ENCODE peak calls at places on chromosomes 6 and 20, in five cellular contexts. V, T, S, G and N are unnamed samples.

GRCh38 chr6:159978291-159979135 is 9.6 kb downstream of the IGF2R start:
- DNase-seq in S (no peak), V (no peak), G (peak; percentile 48), T (no peak), N (no peak)

GRCh38 chr6:14211596-14211961 is 94.0 kb downstream of the CD83 start:
- DNase-seq in T (no peak), S (peak; percentile 41), V (no peak), G (peak; percentile 71), N (peak; percentile 72)

GRCh38 chr6:9204171-9204570 is 768.8 kb upstream of the SLC35B3 start:
- DNase-seq in T (no peak), S (no peak), G (no peak), V (peak; percentile 41), N (no peak)

GRCh38 chr6:151693366-151693765 is 114.1 kb upstream of the ESR1 start:
- DNase-seq in G (no peak), V (no peak), T (no peak), S (no peak), N (no peak)

GRCh38 chr20:35303735-35304431 is 11.7 kb upstream of the FAM83C start:
- DNase-seq in T (peak; percentile 65), V (peak; percentile 87), S (peak; percentile 89), G (peak; percentile 92), N (peak; percentile 83)

GRCh38 chr6:64889144-64889543 is 817.9 kb downstream of the EYS start:
- DNase-seq in S (no peak), T (no peak), V (no peak), G (no peak), N (no peak)

GRCh38 chr6:45109551-45109950 is 218.6 kb upstream of the RUNX2 start:
- DNase-seq in T (no peak), S (no peak), G (no peak), V (no peak), N (no peak)

GRCh38 chr6:13384966-13385365 is 56.6 kb upstream of the TBC1D7 start:
- DNase-seq in T (no peak), S (no peak), V (no peak), G (no peak), N (no peak)

GRCh38 chr6:166619912-166620311 is 7.1 kb downstream of the RPS6KA2 start:
- DNase-seq in V (peak; percentile 54), G (no peak), T (no peak), S (peak; percentile 38), N (no peak)

GRCh38 chr6:142300758-142301251 is 1.0 kb upstream of the ADGRG6 start:
- DNase-seq in T (no peak), S (peak; percentile 80), V (peak; percentile 93), G (no peak), N (peak; percentile 59)

GRCh38 chr6:12582421-12583110 is 134.0 kb upstream of the PHACTR1 start:
- DNase-seq in V (peak; percentile 18), G (no peak), S (no peak), T (no peak), N (no peak)

GRCh38 chr20:36148439-36148838 is 6.1 kb upstream of the EPB41L1 start:
- DNase-seq in S (no peak), V (no peak), G (no peak), T (no peak), N (no peak)

GRCh38 chr6:169943521-169944337 is 192.3 kb downstream of the ERMARD start:
- DNase-seq in V (no peak), G (no peak), S (no peak), T (no peak), N (no peak)

GRCh38 chr6:110367825-110368224 is 9.7 kb upstream of the METTL24 start:
- DNase-seq in T (no peak), S (no peak), G (no peak), V (no peak), N (no peak)

GRCh38 chr6:165647041-165647440 is 16.0 kb downstream of the PDE10A start:
- DNase-seq in V (no peak), G (no peak), S (no peak), T (no peak), N (no peak)

GRCh38 chr20:58393299-58393698 is 4.3 kb downstream of the VAPB start:
- DNase-seq in V (no peak), T (no peak), S (no peak), G (no peak), N (no peak)

GRCh38 chr6:40438556-40438955 is 148.6 kb downstream of the LRFN2 start:
- DNase-seq in V (no peak), S (no peak), T (no peak), G (no peak), N (no peak)

GRCh38 chr20:47392721-47393073 is 36.2 kb upstream of the ZMYND8 start:
- DNase-seq in S (no peak), G (no peak), V (no peak), T (no peak), N (no peak)

GRCh38 chr20:17832236-17832635 is 132.5 kb downstream of the BANF2 start:
- DNase-seq in T (no peak), G (peak; percentile 11), V (no peak), S (no peak), N (no peak)

GRCh38 chr6:149651056-149651455 is 2.5 kb upstream of the KATNA1 start:
- DNase-seq in T (no peak), S (no peak), V (no peak), G (no peak), N (no peak)

GRCh38 chr6:169396554-169397163 is 143.0 kb upstream of the THBS2 start:
- DNase-seq in S (no peak), V (no peak), G (no peak), T (no peak), N (no peak)

GRCh38 chr6:11181478-11182136 is 50.9 kb downstream of the NEDD9 start:
- DNase-seq in V (no peak), S (no peak), G (no peak), T (no peak), N (no peak)

GRCh38 chr6:139395371-139395770 is 20.9 kb upstream of the CITED2 start:
- DNase-seq in V (no peak), G (no peak), S (no peak), T (no peak), N (no peak)

GRCh38 chr6:134128146-134128545 is 75.7 kb upstream of the SLC2A12 start:
- DNase-seq in V (no peak), S (no peak), T (no peak), G (no peak), N (no peak)

GRCh38 chr20:47251154-47252020 is 105.1 kb downstream of the ZMYND8 start:
- DNase-seq in V (no peak), S (no peak), G (no peak), T (no peak), N (no peak)

GRCh38 chr6:27591660-27592059 is 118.8 kb upstream of the ZNF184 start:
- DNase-seq in G (no peak), V (peak; percentile 32), T (no peak), S (no peak), N (no peak)

GRCh38 chr6:116557863-116558262 is 4.3 kb downstream of the CALHM4 start:
- DNase-seq in G (no peak), T (no peak), V (peak; percentile 62), S (no peak), N (no peak)

GRCh38 chr20:39289316-39289715 is 327.2 kb downstream of the DHX35 start:
- DNase-seq in S (no peak), V (no peak), T (no peak), G (no peak), N (no peak)

GRCh38 chr20:64116016-64116415 is 8.7 kb upstream of the NPBWR2 start:
- DNase-seq in V (no peak), T (no peak), G (peak; percentile 59), S (peak; percentile 15), N (no peak)
- H3K27me3 ChIP-seq in V (peaks cover 1% of the 10 kb centered on the region), T (peaks cover 3% of the 10 kb centered on the region), G (peaks cover 3% of the 10 kb centered on the region), S (peaks cover 14% of the 10 kb centered on the region), N (no peaks in the 10 kb centered on the region)

DNA sequence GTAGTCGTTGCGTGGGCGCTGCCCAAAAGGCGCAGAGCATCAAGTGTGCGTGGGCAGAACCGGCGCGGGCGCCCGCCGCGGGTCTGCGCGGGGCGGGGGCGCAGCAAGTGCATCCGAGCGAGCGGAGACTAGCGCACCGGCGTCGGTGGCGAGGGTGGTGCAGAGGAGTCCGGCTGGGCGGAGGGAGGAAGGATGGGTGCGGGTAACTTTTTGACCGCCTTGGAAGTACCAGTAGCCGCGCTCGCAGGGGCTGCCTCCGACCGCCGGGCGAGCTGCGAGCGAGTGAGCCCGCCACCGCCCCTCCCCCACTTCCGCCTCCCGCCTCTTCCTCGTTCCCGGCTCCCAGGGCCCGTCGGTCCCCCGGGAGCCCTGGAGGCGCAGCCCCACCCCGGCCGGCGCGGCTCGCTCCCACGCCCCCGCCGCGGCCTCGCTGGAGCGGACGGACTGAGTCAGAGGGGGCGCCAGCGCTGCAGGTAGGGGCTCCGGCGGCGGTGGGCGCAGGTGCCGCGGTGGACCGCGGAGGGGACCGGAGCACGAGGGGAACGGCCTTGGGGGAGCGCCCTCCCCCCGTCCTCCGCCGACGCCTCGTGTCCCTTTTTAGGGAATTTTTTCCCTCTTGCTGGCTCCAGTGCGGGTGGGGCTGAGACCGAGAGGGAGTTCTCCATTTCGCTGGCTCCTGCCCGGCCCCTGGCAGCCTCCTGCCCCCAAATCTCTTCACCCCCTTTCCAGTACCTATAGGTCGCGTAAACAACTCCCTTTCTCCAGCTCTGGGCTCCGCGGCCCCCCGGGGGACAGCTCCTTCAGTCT is 1.6 kb upstream of the DBNDD2 start:
- DNase-seq in V (peak; percentile 35), T (peak; percentile 54), G (peak; percentile 91), S (peak; percentile 71), N (peak; percentile 61)
- TF ChIP-seq POLR2A in V (no peak), T (no peak), G (no peak), S (no peak), N (peak; percentile 9)

GRCh38 chr20:62103508-62104233 is 18.6 kb upstream of the LSM14B start:
- DNase-seq in S (no peak), G (no peak), T (no peak), V (no peak), N (no peak)
- H3K9me3 ChIP-seq in S (peaks cover 22% of the 10 kb centered on the region), G (peaks cover 21% of the 10 kb centered on the region), T (peaks cover 15% of the 10 kb centered on the region), V (peaks cover 4% of the 10 kb centered on the region), N (no peaks in the 10 kb centered on the region)

DNA sequence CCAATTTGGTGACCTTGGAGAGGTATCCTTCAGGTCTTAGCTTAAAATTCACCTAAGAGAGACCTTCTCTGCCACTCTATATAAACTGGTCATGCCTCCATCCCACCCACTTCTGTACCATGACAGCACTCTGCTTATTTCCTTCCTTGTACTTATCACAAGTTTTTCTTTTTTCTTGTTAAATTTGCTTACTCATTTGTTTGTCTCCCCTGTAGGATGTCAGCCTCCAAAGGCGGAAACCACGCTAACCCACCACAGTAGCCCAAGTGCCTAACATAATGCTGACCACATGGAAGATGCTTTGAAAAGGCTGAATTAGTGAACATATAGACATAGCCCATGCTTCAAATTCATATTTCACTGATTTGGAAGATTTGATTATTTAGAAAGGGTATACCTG is 5.4 kb downstream of the BMP6 start:
- DNase-seq in S (no peak), V (peak; percentile 67), T (no peak), G (no peak), N (no peak)
- H3K27me3 ChIP-seq in S (peaks cover 80% of the 10 kb centered on the region), V (no peaks in the 10 kb centered on the region), T (peaks cover 62% of the 10 kb centered on the region), G (peaks cover 60% of the 10 kb centered on the region), N (no peaks in the 10 kb centered on the region)